ENCODE peak calls at places on chromosomes 2 and 18, in eight cellular contexts. W is DMS53, O is HTR-8/SVneo, M is WTC11, C is PC-3, Z is GM20000, U is neural crest cell, R is pancreas. Q is an unnamed sample.

GRCh38 chr2:179218848-179219594 is 45.6 kb downstream of the SESTD1 start:
- DNase-seq in Z (peak; percentile 53), U (peak; percentile 49), W (peak; percentile 89), C (peak; percentile 86), M (peak; percentile 70), R (peak; percentile 46), O (peak; percentile 43), Q (peak; percentile 69)

GRCh38 chr2:238818576-238818975 is 29.3 kb upstream of the TWIST2 start:
- DNase-seq in O (no peak), M (no peak), C (no peak), U (no peak), R (no peak), Z (no peak), W (no peak), Q (no peak)

GRCh38 chr2:22536131-22536530 is 848.8 kb upstream of the KLHL29 start:
- DNase-seq in Z (no peak), C (peak; percentile 66), M (no peak), U (no peak), W (no peak), R (no peak), O (peak; percentile 5), Q (no peak)

GRCh38 chr2:37471994-37472393 is 127.6 kb downstream of the QPCT start:
- DNase-seq in C (peak; percentile 86), W (no peak), R (no peak), O (no peak), U (no peak), Z (no peak), M (no peak), Q (no peak)

GRCh38 chr18:79912409-79912991 is 39.0 kb downstream of the SLC66A2 start:
- DNase-seq in Z (no peak), O (no peak), W (no peak), C (no peak), M (no peak), U (no peak), R (peak; percentile 15), Q (no peak)

GRCh38 chr18:44893045-44893706 is 212.5 kb downstream of the SETBP1 start:
- DNase-seq in U (no peak), C (no peak), W (no peak), Z (no peak), R (no peak), O (no peak), M (no peak), Q (no peak)

GRCh38 chr2:29022455-29023128 is 41.5 kb downstream of the TOGARAM2 start:
- DNase-seq in O (no peak), M (no peak), C (no peak), Z (no peak), W (no peak), U (no peak), R (no peak), Q (no peak)

GRCh38 chr2:37671816-37672103 is 318 bp upstream of the CDC42EP3 start:
- DNase-seq in C (no peak), Z (no peak), O (no peak), R (no peak), W (peak; percentile 83), U (no peak), M (no peak), Q (no peak)

GRCh38 chr2:41194235-41194634 is 742.3 kb upstream of the SLC8A1 start:
- DNase-seq in C (peak; percentile 33), M (no peak), W (no peak), O (peak; percentile 1), U (peak; percentile 2), R (no peak), Z (no peak), Q (peak; percentile 19)

GRCh38 chr2:219244789-219245147 is 476 bp downstream of the GLB1L start:
- DNase-seq in U (no peak), Z (no peak), M (no peak), W (no peak), O (no peak), R (no peak), C (no peak), Q (no peak)

GRCh38 chr18:62151068-62151771 is 35.6 kb downstream of the PIGN start:
- DNase-seq in Z (no peak), O (no peak), R (no peak), C (no peak), U (no peak), M (no peak), W (no peak), Q (no peak)

GRCh38 chr2:47008381-47009280 is 93.0 kb upstream of the MCFD2 start:
- DNase-seq in W (no peak), U (peak; percentile 26), R (no peak), M (peak; percentile 32), C (no peak), O (no peak), Z (no peak), Q (peak; percentile 58)

GRCh38 chr2:181784556-181784955 is 104.2 kb upstream of the NEUROD1 start:
- DNase-seq in C (peak; percentile 56), R (no peak), M (no peak), Z (no peak), U (no peak), W (no peak), O (peak; percentile 21), Q (no peak)